ENCODE peak calls at places on chromosomes 5 and 9, in nine cellular contexts. O, X, C, T, U, V, W, N and B are unnamed samples.
A peak's percentile ranks its signal among the peaks of the same experiment; 100 is the strongest.

GRCh38 chr5:616342-617039 is 4.4 kb downstream of the CEP72 start:
- DNase-seq in O (no peak), X (peak; percentile 56), C (peak; percentile 27), T (no peak), U (no peak), V (no peak), W (peak; percentile 8), N (no peak), B (peak; percentile 6)

GRCh38 chr5:72817639-72818266 is 1.3 kb downstream of the TNPO1 start:
- DNase-seq in O (no peak), X (no peak), C (no peak), T (no peak), U (no peak), V (no peak), W (no peak), N (no peak), B (no peak)

GRCh38 chr5:111670826-111671492 is 86.0 kb downstream of the NREP start:
- DNase-seq in O (peak; percentile 30), X (no peak), C (no peak), T (no peak), U (no peak), V (no peak), W (no peak), N (no peak), B (no peak)

GRCh38 chr9:34519321-34520020 is 3.3 kb downstream of the ENHO start:
- DNase-seq in O (no peak), X (no peak), C (no peak), T (no peak), U (no peak), V (no peak), W (no peak), N (no peak), B (no peak)

GRCh38 chr9:128580731-128581130 is 28.3 kb downstream of the SPTAN1 start:
- DNase-seq in O (no peak), X (no peak), C (no peak), T (no peak), U (no peak), V (no peak), W (no peak), N (no peak), B (no peak)

GRCh38 chr5:13574634-13575033 is 369.9 kb downstream of the DNAH5 start:
- DNase-seq in O (no peak), X (no peak), C (no peak), T (no peak), U (no peak), V (no peak), W (no peak), N (no peak), B (no peak)

GRCh38 chr5:158139161-158139560 is 280.2 kb upstream of the CLINT1 start:
- DNase-seq in O (no peak), X (no peak), C (peak; percentile 4), T (no peak), U (no peak), V (no peak), W (no peak), N (no peak), B (no peak)

GRCh38 chr5:93078082-93079038 is 502.7 kb downstream of the NR2F1-AS1 start:
- DNase-seq in O (peak; percentile 93), X (no peak), C (peak; percentile 93), T (peak; percentile 99), U (no peak), V (no peak), W (peak; percentile 79), N (peak; percentile 25), B (no peak)

GRCh38 chr5:157085930-157086329 is 22.9 kb downstream of the HAVCR2 start:
- DNase-seq in O (no peak), X (no peak), C (no peak), T (no peak), U (no peak), V (no peak), W (no peak), N (no peak), B (no peak)

GRCh38 chr9:2545881-2546490 is 75.6 kb upstream of the VLDLR start:
- DNase-seq in O (no peak), X (no peak), C (no peak), T (no peak), U (no peak), V (no peak), W (no peak), N (no peak), B (no peak)

DNA sequence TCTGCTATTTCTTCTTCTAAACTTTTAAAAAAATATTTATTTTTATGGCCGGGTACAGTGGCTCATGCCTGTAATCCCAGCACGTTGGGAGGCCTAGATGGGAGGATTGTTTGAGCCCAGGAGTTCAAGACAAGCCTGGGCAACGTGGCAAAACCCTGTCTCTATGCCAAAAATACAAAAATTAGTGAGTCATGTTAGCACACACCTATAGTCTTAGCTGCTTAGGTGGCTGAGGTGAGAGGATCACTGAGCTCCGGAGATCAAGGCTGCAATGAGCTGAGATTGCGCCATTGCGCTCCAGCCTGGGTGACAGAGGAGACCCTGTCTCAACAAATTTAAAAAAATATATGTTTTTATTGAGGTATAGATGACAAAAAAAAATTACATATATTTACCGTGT is 5.6 kb downstream of the AP3S1 start:
- DNase-seq in O (no peak), X (no peak), C (no peak), T (peak; percentile 80), U (no peak), V (no peak), W (no peak), N (no peak), B (no peak)
- TF ChIP-seq POLR2A in O (no peak), X (no peak), C (no peak), T (no peak), U (no peak), V (no peak), W (no peak), N (no peak), B (no peak)

GRCh38 chr5:50711280-50711679 is 44.8 kb downstream of the PARP8 start:
- DNase-seq in O (peak; percentile 8), X (no peak), C (no peak), T (no peak), U (no peak), V (no peak), W (no peak), N (peak; percentile 38), B (no peak)
- TF ChIP-seq POLR2A in O (no peak), X (no peak), C (no peak), T (no peak), U (no peak), V (no peak), W (no peak), N (no peak), B (no peak)

GRCh38 chr5:132496631-132497487 is 6.3 kb upstream of the IRF1 start:
- DNase-seq in O (peak; percentile 87), X (peak; percentile 96), C (peak; percentile 87), T (no peak), U (peak; percentile 94), V (no peak), W (peak; percentile 93), N (peak; percentile 93), B (peak; percentile 89)
- TF ChIP-seq POLR2A in O (no peak), X (no peak), C (peak; percentile 81), T (no peak), U (no peak), V (no peak), W (peak; percentile 18), N (no peak), B (peak; percentile 21)

GRCh38 chr5:134411546-134412266 is at the start of gene CDKN2AIPNL:
- DNase-seq in O (peak; percentile 80), X (peak; percentile 94), C (peak; percentile 88), T (peak; percentile 60), U (peak; percentile 94), V (peak; percentile 59), W (peak; percentile 95), N (peak; percentile 94), B (peak; percentile 88)
- TF ChIP-seq POLR2A in O (peak; percentile 74), X (peak; percentile 33), C (peak; percentile 83), T (peak; percentile 49), U (peak; percentile 40), V (peak; percentile 94), W (peak; percentile 72), N (peak; percentile 30), B (peak; percentile 66)

DNA sequence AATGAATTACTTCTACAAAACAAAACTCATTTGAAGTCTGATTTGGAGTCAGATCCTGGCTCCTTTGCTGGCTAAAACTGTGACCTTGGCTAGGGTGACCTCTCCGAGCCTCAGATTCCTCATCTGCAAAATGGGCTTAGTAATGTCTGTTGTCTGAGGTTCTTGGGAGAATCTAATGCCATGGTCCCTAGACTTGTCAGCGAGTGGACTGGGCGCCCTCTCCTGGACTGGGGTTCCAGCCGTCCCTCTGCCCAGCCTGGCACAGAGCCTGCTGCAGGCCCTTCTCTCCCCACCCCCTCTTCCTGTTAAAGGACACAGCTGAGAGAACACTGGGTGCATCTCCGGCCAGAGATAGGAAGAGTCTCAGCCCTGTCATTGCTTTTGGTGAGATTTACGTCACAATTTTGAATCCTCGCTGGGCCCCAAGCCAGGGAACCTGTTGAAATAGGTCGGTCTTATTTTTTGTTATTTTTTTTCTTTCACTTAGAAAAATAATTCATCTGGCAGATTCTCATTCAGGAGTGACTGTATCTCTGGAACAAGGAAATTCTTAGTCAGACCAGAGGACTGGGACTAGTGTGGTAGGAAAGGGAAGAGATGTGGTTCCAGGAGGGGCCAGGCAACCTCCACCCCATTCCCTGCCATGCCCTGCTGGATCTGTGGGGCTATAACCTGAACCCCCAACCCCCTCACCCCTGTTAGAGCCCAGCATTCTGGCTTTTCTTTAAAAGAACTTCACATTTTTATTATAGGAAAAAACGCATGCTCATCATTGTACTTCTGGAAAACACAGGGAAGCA is 48.2 kb upstream of the RPL26L1 start:
- DNase-seq in O (peak; percentile 96), X (peak; percentile 88), C (peak; percentile 96), T (peak; percentile 21), U (no peak), V (no peak), W (peak; percentile 73), N (peak; percentile 55), B (peak; percentile 71)
- TF ChIP-seq POLR2A in O (peak; percentile 60), X (peak; percentile 15), C (no peak), T (no peak), U (no peak), V (no peak), W (no peak), N (no peak), B (no peak)

DNA sequence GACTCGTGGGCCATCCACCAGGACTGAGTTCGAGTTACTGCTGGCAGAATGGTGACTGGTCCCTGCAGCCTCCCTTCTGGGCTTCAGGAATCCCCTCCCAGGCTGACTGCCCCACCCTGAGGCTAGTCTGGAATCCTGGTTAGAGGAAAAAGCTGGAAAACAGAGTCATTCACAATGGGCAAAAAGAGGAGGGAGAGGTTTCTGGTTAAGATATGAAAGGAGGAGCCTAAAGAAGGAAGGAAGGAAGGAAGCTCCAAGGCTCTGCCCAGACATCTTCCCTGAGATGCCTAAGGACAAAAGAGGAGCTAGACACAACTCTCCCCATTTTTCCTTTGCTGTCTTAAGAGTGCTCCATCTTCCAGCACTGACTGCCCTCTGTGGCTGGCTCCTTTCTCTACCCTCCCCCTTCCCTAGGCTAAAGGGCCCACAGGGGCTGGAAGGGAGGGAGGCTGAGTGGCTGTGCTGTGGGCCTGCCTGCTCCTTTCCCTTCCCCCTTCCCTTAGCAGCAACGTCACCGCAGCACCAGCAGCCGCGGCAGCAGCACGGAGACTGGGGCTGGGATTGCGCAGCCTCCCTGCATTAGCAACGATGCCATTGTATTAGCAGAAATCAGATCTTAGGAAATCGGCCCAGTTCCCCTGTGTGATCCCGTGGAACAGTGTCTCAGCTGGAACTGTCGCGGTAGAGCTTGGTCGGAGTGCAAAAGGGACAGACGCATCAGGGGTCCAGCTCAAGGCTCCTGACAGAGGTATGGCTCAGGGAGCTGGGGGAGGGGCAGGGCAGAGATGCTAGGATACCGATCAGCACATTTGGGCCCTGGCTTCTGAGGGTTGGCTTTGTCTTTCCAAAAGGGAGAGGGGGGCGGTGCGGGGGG is 48.7 kb downstream of the RUSC2 start:
- DNase-seq in O (peak; percentile 82), X (peak; percentile 85), C (no peak), T (no peak), U (peak; percentile 81), V (no peak), W (peak; percentile 81), N (peak; percentile 35), B (peak; percentile 82)
- TF ChIP-seq POLR2A in O (no peak), X (no peak), C (no peak), T (no peak), U (peak; percentile 55), V (peak; percentile 66), W (peak; percentile 23), N (no peak), B (peak; percentile 50)